ENCODE peak calls at places on chromosomes 16 and 17, in eight cellular contexts. X is activated T-cell treated with anti-CD3 and anti-CD28 coated beads, Interleukin-2, amount 50 U/mL, for 72 hours; F is activated naive CD8-positive, alpha-beta T cell treated with anti-CD3 and anti-CD28 coated beads, Interleukin-2, amount 50 U/mL, for 24 hours; P is stimulated activated CD4-positive, alpha-beta T cell treated with anti-CD3 and anti-CD28 coated beads, Interleukin-4, amount 100 ng/mL, for 1 hour; K is lower leg skin; Y is islet precursor cell; Z is AG10803; V is colonic mucosa. R is an unnamed sample.

GRCh38 chr16:52501746-52502145 is 45.2 kb downstream of the TOX3 start:
- DNase-seq in X (no peak), F (no peak), P (no peak), K (no peak), Y (no peak), Z (no peak), V (no peak), R (no peak)

GRCh38 chr16:10003486-10003885 is 178.7 kb downstream of the GRIN2A start:
- DNase-seq in X (no peak), F (no peak), P (no peak), K (no peak), Y (no peak), Z (no peak), V (no peak), R (no peak)

GRCh38 chr17:72677108-72677507 is 415.4 kb downstream of the SLC39A11 start:
- DNase-seq in X (no peak), F (no peak), P (no peak), K (no peak), Y (peak; percentile 59), Z (no peak), V (no peak), R (no peak)

GRCh38 chr17:70859829-70860228 is 690.5 kb downstream of the KCNJ2 start:
- DNase-seq in X (no peak), F (no peak), P (no peak), K (no peak), Y (no peak), Z (no peak), V (no peak), R (no peak)

GRCh38 chr16:9033125-9033830 is 58.2 kb upstream of the HAPSTR1 start:
- DNase-seq in X (no peak), F (no peak), P (no peak), K (no peak), Y (peak; percentile 71), Z (peak; percentile 75), V (peak; percentile 69), R (no peak)

GRCh38 chr17:31830971-31831755 is 27.9 kb downstream of the COPRS start:
- DNase-seq in X (no peak), F (no peak), P (no peak), K (no peak), Y (no peak), Z (peak; percentile 35), V (no peak), R (no peak)

GRCh38 chr16:81189100-81189664 is 49.3 kb upstream of the BCO1 start:
- DNase-seq in X (no peak), F (no peak), P (no peak), K (peak; percentile 83), Y (no peak), Z (peak; percentile 56), V (peak; percentile 66), R (no peak)

GRCh38 chr17:59763861-59764260 is 56.4 kb downstream of the VMP1 start:
- DNase-seq in X (no peak), F (no peak), P (no peak), K (no peak), Y (no peak), Z (peak; percentile 89), V (no peak), R (no peak)

GRCh38 chr17:19369846-19370492 is 7.4 kb upstream of the B9D1 start:
- DNase-seq in X (no peak), F (no peak), P (no peak), K (no peak), Y (peak; percentile 43), Z (no peak), V (peak; percentile 59), R (no peak)

GRCh38 chr16:19512297-19512696 is 9.6 kb downstream of the GDE1 start:
- DNase-seq in X (no peak), F (no peak), P (no peak), K (no peak), Y (no peak), Z (no peak), V (no peak), R (no peak)

GRCh38 chr16:16059895-16060590 is 110.6 kb downstream of the ABCC1 start:
- DNase-seq in X (no peak), F (no peak), P (no peak), K (no peak), Y (no peak), Z (no peak), V (no peak), R (no peak)

GRCh38 chr16:88700636-88701482 is 5.3 kb downstream of the RNF166 start:
- DNase-seq in X (peak; percentile 95), F (peak; percentile 93), P (peak; percentile 93), K (peak; percentile 88), Y (no peak), Z (peak; percentile 59), V (peak; percentile 84), R (peak; percentile 89)

GRCh38 chr17:17515921-17516295 is 19.7 kb upstream of the RASD1 start:
- DNase-seq in X (no peak), F (no peak), P (no peak), K (no peak), Y (peak; percentile 81), Z (peak; percentile 47), V (no peak), R (no peak)

GRCh38 chr16:57977418-57978069 is 6.6 kb upstream of the CNGB1 start:
- DNase-seq in X (no peak), F (no peak), P (no peak), K (no peak), Y (peak; percentile 64), Z (no peak), V (no peak), R (no peak)

GRCh38 chr17:145671-146541 is 8.5 kb downstream of the SCGB1C2 start:
- DNase-seq in X (no peak), F (no peak), P (no peak), K (peak; percentile 11), Y (no peak), Z (no peak), V (peak; percentile 10), R (no peak)

GRCh38 chr16:23534868-23535860 is 22.0 kb downstream of the EARS2 start:
- DNase-seq in X (no peak), F (no peak), P (no peak), K (no peak), Y (no peak), Z (peak; percentile 26), V (no peak), R (no peak)

GRCh38 chr16:69301187-69301586 is 10.0 kb upstream of the VPS4A start:
- DNase-seq in X (no peak), F (no peak), P (no peak), K (no peak), Y (no peak), Z (no peak), V (no peak), R (no peak)

GRCh38 chr17:49496183-49496865 is 1.2 kb downstream of the NGFR start:
- DNase-seq in X (peak; percentile 92), F (peak; percentile 92), P (peak; percentile 90), K (peak; percentile 42), Y (peak; percentile 88), Z (peak; percentile 34), V (peak; percentile 76), R (peak; percentile 74)

GRCh38 chr17:66524848-66525247 is 222.4 kb downstream of the PRKCA start:
- DNase-seq in X (peak; percentile 34), F (no peak), P (no peak), K (no peak), Y (no peak), Z (no peak), V (no peak), R (no peak)

GRCh38 chr17:14545156-14545906 is 244.4 kb downstream of the HS3ST3B1 start:
- DNase-seq in X (no peak), F (no peak), P (no peak), K (no peak), Y (no peak), Z (no peak), V (no peak), R (no peak)

GRCh38 chr16:56825821-56826220 is 39.2 kb upstream of the SLC12A3 start:
- DNase-seq in X (no peak), F (no peak), P (no peak), K (no peak), Y (no peak), Z (peak; percentile 56), V (no peak), R (no peak)

GRCh38 chr17:42906772-42907171 is 6.2 kb downstream of the G6PC1 start:
- DNase-seq in X (no peak), F (no peak), P (no peak), K (no peak), Y (no peak), Z (no peak), V (no peak), R (no peak)

GRCh38 chr16:88060524-88061219 is 109.4 kb downstream of the BANP start:
- DNase-seq in X (no peak), F (no peak), P (no peak), K (no peak), Y (no peak), Z (no peak), V (no peak), R (no peak)

GRCh38 chr17:83137523-83137922 is 58.1 kb downstream of the METRNL start:
- DNase-seq in X (no peak), F (no peak), P (no peak), K (no peak), Y (no peak), Z (no peak), V (peak; percentile 17), R (no peak)

GRCh38 chr16:48526058-48526957 is 83.7 kb downstream of the N4BP1 start:
- DNase-seq in X (peak; percentile 38), F (peak; percentile 17), P (peak; percentile 30), K (no peak), Y (peak; percentile 86), Z (no peak), V (peak; percentile 80), R (no peak)

GRCh38 chr16:49022351-49022963 is 259.2 kb downstream of the CBLN1 start:
- DNase-seq in X (no peak), F (no peak), P (no peak), K (no peak), Y (no peak), Z (no peak), V (no peak), R (no peak)

GRCh38 chr17:9576521-9577401 is at the start of gene CFAP52:
- DNase-seq in X (peak; percentile 76), F (peak; percentile 77), P (peak; percentile 79), K (peak; percentile 46), Y (peak; percentile 97), Z (peak; percentile 67), V (peak; percentile 82), R (peak; percentile 73)

GRCh38 chr17:77772461-77772897 is 186.0 kb upstream of the TNRC6C start:
- DNase-seq in X (peak; percentile 72), F (peak; percentile 75), P (peak; percentile 67), K (no peak), Y (peak; percentile 98), Z (peak; percentile 39), V (peak; percentile 65), R (peak; percentile 38)

GRCh38 chr17:74757502-74757901 is 9.1 kb downstream of the NHERF1 start:
- DNase-seq in X (no peak), F (no peak), P (no peak), K (no peak), Y (no peak), Z (no peak), V (no peak), R (no peak)

GRCh38 chr17:78915872-78916632 is 9.1 kb downstream of the TIMP2 start:
- DNase-seq in X (no peak), F (peak; percentile 31), P (no peak), K (no peak), Y (no peak), Z (peak; percentile 71), V (peak; percentile 53), R (no peak)

GRCh38 chr17:14318109-14318905 is 17.4 kb downstream of the HS3ST3B1 start:
- DNase-seq in X (no peak), F (no peak), P (no peak), K (no peak), Y (peak; percentile 43), Z (no peak), V (no peak), R (no peak)